ENCODE peak calls at places on chromosomes 4 and X, in nine cellular contexts. S, T, D, N, J, G, X, E and K are unnamed samples.

GRCh38 chr4:76095568-76095967 is 21.1 kb downstream of the ART3 start:
- DNase-seq in D (no peak), G (no peak), J (no peak), X (no peak), N (no peak), T (no peak), E (no peak), S (no peak), K (no peak)

GRCh38 chr4:137804906-137805511 is 272.7 kb upstream of the PCDH18 start:
- DNase-seq in D (no peak), T (no peak), X (no peak), S (no peak), J (no peak), E (no peak), G (no peak), N (no peak), K (no peak)

GRCh38 chr4:6342530-6343293 is 73.1 kb downstream of the WFS1 start:
- DNase-seq in J (no peak), G (peak), N (peak), D (peak), E (no peak), S (no peak), X (peak), T (no peak), K (no peak)

GRCh38 chrX:1502241-1502640 is 34.7 kb downstream of the P2RY8 start:
- DNase-seq in N (no peak), S (peak), G (no peak), E (no peak), J (no peak), D (no peak), T (peak), X (no peak), K (no peak)

GRCh38 chrX:50920132-50920531 is 9.6 kb downstream of the BMP15 start:
- DNase-seq in T (no peak), D (peak), N (no peak), S (no peak), X (no peak), E (no peak), J (no peak), G (no peak), K (no peak)

GRCh38 chrX:19683817-19684216 is 168.5 kb upstream of the MAP3K15 start:
- DNase-seq in S (no peak), N (no peak), X (no peak), D (no peak), T (no peak), E (no peak), G (peak), J (peak), K (no peak)

GRCh38 chrX:46929439-46930018 is 17.3 kb downstream of the JADE3 start:
- DNase-seq in J (no peak), T (no peak), N (no peak), G (peak), D (peak), S (no peak), E (no peak), X (no peak), K (no peak)

GRCh38 chr4:10457255-10457801 is at the start of gene ZNF518B:
- DNase-seq in S (peak), T (peak), X (peak), D (peak), E (peak), N (peak), G (peak), J (peak), K (peak)

GRCh38 chr4:52640808-52641595 is 18.1 kb downstream of the USP46 start:
- DNase-seq in E (no peak), G (no peak), S (no peak), D (no peak), X (no peak), N (no peak), J (no peak), T (no peak), K (no peak)

GRCh38 chr4:25030283-25031076 is at the start of gene LGI2:
- DNase-seq in N (peak), X (peak), E (peak), J (no peak), D (no peak), T (no peak), S (peak), G (no peak), K (no peak)

GRCh38 chrX:34875204-34875603 is 67.4 kb upstream of the FAM47B start:
- DNase-seq in G (peak), D (peak), N (no peak), S (no peak), X (no peak), J (no peak), T (no peak), E (no peak), K (no peak)

GRCh38 chr4:93879919-93880318 is 51.4 kb downstream of the ATOH1 start:
- DNase-seq in S (peak), E (no peak), N (no peak), X (no peak), G (no peak), J (no peak), D (no peak), T (no peak), K (no peak)

GRCh38 chrX:51332188-51332942 is at the start of gene NUDT10:
- DNase-seq in E (peak), D (peak), G (peak), T (no peak), X (peak), S (no peak), J (no peak), N (peak), K (no peak)

GRCh38 chrX:129654652-129655546 is at the start of gene APLN:
- DNase-seq in N (peak), T (peak), G (peak), J (no peak), D (no peak), X (peak), S (peak), E (no peak), K (no peak)

GRCh38 chr4:76589402-76589801 is 154.4 kb downstream of the SHROOM3 start:
- DNase-seq in T (no peak), D (peak), G (peak), N (no peak), E (no peak), X (no peak), S (no peak), J (no peak), K (no peak)

GRCh38 chrX:149630681-149631292 is 805 bp downstream of the TMEM185A start:
- DNase-seq in J (no peak), E (no peak), G (peak), D (peak), S (no peak), X (peak), N (no peak), T (no peak), K (no peak)

GRCh38 chrX:24203072-24203808 is 53.7 kb downstream of the ZFX start:
- DNase-seq in N (no peak), D (no peak), S (no peak), T (no peak), G (no peak), J (no peak), E (no peak), X (no peak), K (no peak)

GRCh38 chr4:153523171-153523757 is 57.1 kb downstream of the TMEM131L start:
- DNase-seq in T (no peak), D (no peak), S (no peak), X (no peak), G (no peak), N (no peak), J (no peak), E (no peak), K (no peak)

GRCh38 chr4:4320951-4321714 is 31.1 kb downstream of the ZBTB49 start:
- DNase-seq in N (no peak), D (no peak), S (no peak), G (no peak), T (no peak), E (no peak), J (no peak), X (no peak), K (no peak)

GRCh38 chrX:27186671-27187070 is 276.5 kb downstream of the PPP4R3C start:
- DNase-seq in E (no peak), X (peak), G (peak), S (peak), T (no peak), J (peak), N (peak), D (peak), K (no peak)

GRCh38 chr4:64271601-64272081 is 137.6 kb downstream of the TECRL start:
- DNase-seq in D (peak), G (peak), N (no peak), T (no peak), E (no peak), J (no peak), S (no peak), X (no peak), K (no peak)

GRCh38 chr4:78845469-78845868 is 69.3 kb downstream of the BMP2K start:
- DNase-seq in S (peak), D (no peak), N (no peak), E (no peak), G (no peak), T (no peak), X (no peak), J (no peak), K (no peak)

GRCh38 chrX:103220511-103221406 is 5.9 kb downstream of the BEX4 start:
- DNase-seq in J (no peak), D (no peak), E (no peak), X (peak), G (no peak), T (peak), N (no peak), S (no peak), K (no peak)

GRCh38 chrX:107738768-107739167 is 36.8 kb downstream of the TSC22D3 start:
- DNase-seq in S (no peak), G (no peak), D (no peak), X (no peak), T (no peak), N (no peak), E (no peak), J (no peak), K (no peak)

GRCh38 chrX:152876931-152877840 is 20.7 kb upstream of the ZNF185 start:
- DNase-seq in E (no peak), G (no peak), X (no peak), N (no peak), T (peak), S (no peak), D (no peak), J (no peak), K (no peak)

GRCh38 chr4:137267024-137267423 is 265.3 kb downstream of the PCDH18 start:
- DNase-seq in N (no peak), E (no peak), G (peak), J (no peak), T (no peak), S (no peak), X (no peak), D (peak), K (no peak)

GRCh38 chrX:7934026-7934425 is 6.8 kb upstream of the PNPLA4 start:
- DNase-seq in X (no peak), S (no peak), G (no peak), N (no peak), D (no peak), J (no peak), T (no peak), E (no peak), K (no peak)

GRCh38 chr4:8917868-8918783 is 46.5 kb upstream of the HMX1 start:
- DNase-seq in G (peak), E (peak), S (peak), N (peak), D (peak), X (peak), T (peak), J (peak), K (no peak)

GRCh38 chrX:124280294-124280902 is 52.1 kb upstream of the TEX13D start:
- DNase-seq in J (no peak), D (peak), G (peak), N (no peak), X (no peak), T (no peak), S (no peak), E (no peak), K (no peak)

GRCh38 chr4:54945838-54946237 is 179.6 kb downstream of the KDR start:
- DNase-seq in J (no peak), X (no peak), T (no peak), D (no peak), N (no peak), S (no peak), G (no peak), E (no peak), K (no peak)

GRCh38 chrX:110675866-110676265 is 119.8 kb downstream of the CHRDL1 start:
- DNase-seq in N (no peak), D (no peak), E (no peak), J (no peak), X (no peak), G (no peak), T (no peak), S (no peak), K (no peak)

GRCh38 chr4:78781086-78781630 is 5.0 kb downstream of the BMP2K start:
- DNase-seq in N (no peak), X (no peak), G (no peak), E (no peak), T (no peak), D (no peak), J (no peak), S (no peak), K (no peak)